ENCODE peak calls at places on chromosomes 7 and 10, in four cellular contexts. G is uterus, R is body of pancreas, L is coronary artery. I is an unnamed sample.

GRCh38 chr10:31808258-31809218 is 120.1 kb downstream of the ARHGAP12 start:
- DNase-seq in R (peak), L (no peak), G (peak), I (no peak)

GRCh38 chr10:105844653-105845052 is 1203.6 kb downstream of the SORCS3 start:
- DNase-seq in L (no peak), G (no peak), R (no peak), I (peak)

GRCh38 chr10:94403034-94403822 is 887 bp downstream of the TBC1D12 start:
- DNase-seq in G (peak), R (peak), L (peak), I (peak)

GRCh38 chr7:47945261-47946015 is 2.8 kb downstream of the PKD1L1 start:
- DNase-seq in R (peak), G (peak), L (no peak), I (no peak)

GRCh38 chr7:66193146-66193725 is 11.9 kb upstream of the TPST1 start:
- DNase-seq in L (no peak), G (no peak), R (no peak), I (no peak)

GRCh38 chr10:78947226-78947625 is 121.5 kb upstream of the ZMIZ1 start:
- DNase-seq in R (no peak), G (no peak), L (no peak), I (no peak)

GRCh38 chr7:152492952-152493351 is 57.1 kb upstream of the KMT2C start:
- DNase-seq in L (no peak), R (no peak), G (no peak), I (no peak)

GRCh38 chr10:71486465-71487114 is 89.9 kb downstream of the CDH23 start:
- DNase-seq in G (no peak), R (no peak), L (no peak), I (peak)

GRCh38 chr7:123241809-123242208 is 42.0 kb upstream of the SLC13A1 start:
- DNase-seq in L (no peak), R (no peak), G (no peak), I (no peak)

GRCh38 chr7:115585015-115585655 is 445.4 kb downstream of the TFEC start:
- DNase-seq in G (no peak), R (no peak), L (no peak), I (no peak)

GRCh38 chr10:23096814-23097549 is 1.6 kb downstream of the MSRB2 start:
- DNase-seq in L (no peak), R (no peak), G (peak), I (no peak)

GRCh38 chr7:96303686-96304443 is 18.0 kb downstream of the SLC25A13 start:
- DNase-seq in R (no peak), G (no peak), L (no peak), I (no peak)

GRCh38 chr10:48609899-48610584 is 5.2 kb upstream of the ARHGAP22 start:
- DNase-seq in G (no peak), L (peak), R (no peak), I (no peak)

GRCh38 chr10:21065621-21066248 is 168.6 kb upstream of the NEBL start:
- DNase-seq in G (no peak), R (no peak), L (no peak), I (no peak)

GRCh38 chr10:93290661-93291354 is 191.3 kb downstream of the MYOF start:
- DNase-seq in R (no peak), G (no peak), L (no peak), I (no peak)

GRCh38 chr10:86688398-86688921 is 20.1 kb downstream of the LDB3 start:
- DNase-seq in L (no peak), G (peak), R (peak), I (peak)

GRCh38 chr10:100728928-100729876 is 16.2 kb upstream of the PAX2 start:
- DNase-seq in R (peak), L (no peak), G (no peak), I (peak)

GRCh38 chr10:31431021-31431420 is 112.0 kb downstream of the ZEB1 start:
- DNase-seq in G (no peak), R (no peak), L (no peak), I (no peak)

GRCh38 chr10:11667756-11668155 is 56.3 kb upstream of the USP6NL start:
- DNase-seq in G (no peak), R (no peak), L (no peak), I (no peak)

GRCh38 chr10:105269011-105269410 is 627.9 kb downstream of the SORCS3 start:
- DNase-seq in R (no peak), L (no peak), G (no peak), I (no peak)

GRCh38 chr7:13333351-13333750 is 645.9 kb downstream of the ARL4A start:
- DNase-seq in R (no peak), G (no peak), L (no peak), I (no peak)

GRCh38 chr10:22978287-22978686 is 50.4 kb downstream of the ARMC3 start:
- DNase-seq in R (no peak), G (no peak), L (no peak), I (no peak)

GRCh38 chr7:121081327-121081936 is 92.9 kb downstream of the CPED1 start:
- DNase-seq in L (no peak), G (no peak), R (no peak), I (no peak)

GRCh38 chr7:132654150-132654549 is 77.9 kb upstream of the PLXNA4 start:
- DNase-seq in R (no peak), L (no peak), G (no peak), I (peak)

GRCh38 chr7:77353911-77354310 is 62.2 kb downstream of the GSAP start:
- DNase-seq in L (no peak), R (no peak), G (no peak), I (no peak)

GRCh38 chr7:101861223-101861775 is 43.9 kb downstream of the CUX1 start:
- DNase-seq in L (no peak), R (no peak), G (no peak), I (no peak)
- H3K27ac ChIP-seq in L (no peak), R (no peak), G (peak), I (no peak)

DNA sequence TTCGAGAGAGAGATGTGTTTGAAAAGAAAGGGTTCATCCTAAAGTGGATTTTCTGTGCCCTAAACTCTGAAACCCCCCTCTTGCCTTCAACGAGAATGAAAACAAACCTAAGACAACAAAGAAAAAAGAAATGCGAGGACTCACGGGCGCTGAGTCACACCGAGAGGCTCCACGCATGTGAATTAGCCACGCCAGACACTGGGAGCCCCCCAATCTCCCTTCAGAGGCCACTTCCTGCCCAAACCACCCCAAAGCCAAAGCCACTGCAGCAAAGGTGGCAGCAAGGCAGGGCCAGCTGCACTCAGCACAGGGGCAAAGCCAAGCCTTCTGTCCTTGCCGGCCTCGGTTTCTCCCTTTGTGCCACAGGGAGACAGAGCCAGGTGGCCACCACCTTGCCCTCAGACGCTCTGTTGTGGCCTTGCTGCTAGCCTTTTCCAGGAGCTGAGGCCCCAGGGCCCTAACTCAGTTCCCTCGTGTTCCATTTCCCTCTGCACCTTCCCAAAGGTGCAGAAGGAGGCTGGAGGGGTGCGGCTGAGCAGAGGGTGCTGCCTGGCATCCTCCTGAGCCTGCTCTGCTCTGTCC is 93.3 kb downstream of the FAM53B start:
- DNase-seq in L (no peak), G (no peak), R (no peak), I (no peak)
- H3K27ac ChIP-seq in L (peak), G (peak), R (no peak), I (no peak)

DNA sequence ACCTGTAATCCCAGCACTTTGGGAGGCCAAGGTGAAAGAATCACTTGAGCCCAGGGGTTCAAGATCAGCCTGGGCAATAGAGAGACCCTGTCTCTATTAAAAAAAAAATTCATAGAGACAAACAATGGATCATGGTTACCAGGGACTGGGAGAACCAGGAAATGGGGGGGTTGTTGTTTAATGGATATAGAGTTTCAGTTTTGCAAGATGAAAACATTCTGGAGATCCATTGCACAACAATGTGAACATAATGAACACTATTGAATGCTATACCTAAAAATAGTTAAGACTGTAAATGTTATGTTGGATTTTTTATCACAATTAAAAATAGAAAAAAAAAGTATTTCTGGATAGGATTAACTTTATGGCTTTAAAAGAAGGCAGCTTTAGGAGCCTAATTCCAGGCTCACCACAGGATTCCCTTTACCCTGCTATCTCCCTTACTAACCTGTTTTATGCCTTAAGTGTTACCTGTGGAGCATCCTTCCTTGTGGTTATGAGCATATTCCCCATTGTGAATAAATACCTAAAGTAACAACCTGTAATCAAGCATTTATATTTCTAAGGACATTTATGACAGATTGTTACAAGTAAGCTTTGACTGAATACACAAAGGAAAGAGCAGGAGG is 45.1 kb upstream of the SGCE start:
- DNase-seq in R (no peak), L (no peak), G (no peak), I (no peak)
- H3K27ac ChIP-seq in R (peak), L (no peak), G (no peak), I (peak)

GRCh38 chr7:6460303-6460702 is 12.5 kb upstream of the DAGLB start:
- DNase-seq in L (no peak), G (no peak), R (peak), I (no peak)

GRCh38 chr7:6465862-6466261 is 18.1 kb upstream of the DAGLB start:
- DNase-seq in G (no peak), R (no peak), L (no peak), I (no peak)

GRCh38 chr7:6462094-6462493 is 14.3 kb upstream of the DAGLB start:
- DNase-seq in G (no peak), L (no peak), R (no peak), I (no peak)

DNA sequence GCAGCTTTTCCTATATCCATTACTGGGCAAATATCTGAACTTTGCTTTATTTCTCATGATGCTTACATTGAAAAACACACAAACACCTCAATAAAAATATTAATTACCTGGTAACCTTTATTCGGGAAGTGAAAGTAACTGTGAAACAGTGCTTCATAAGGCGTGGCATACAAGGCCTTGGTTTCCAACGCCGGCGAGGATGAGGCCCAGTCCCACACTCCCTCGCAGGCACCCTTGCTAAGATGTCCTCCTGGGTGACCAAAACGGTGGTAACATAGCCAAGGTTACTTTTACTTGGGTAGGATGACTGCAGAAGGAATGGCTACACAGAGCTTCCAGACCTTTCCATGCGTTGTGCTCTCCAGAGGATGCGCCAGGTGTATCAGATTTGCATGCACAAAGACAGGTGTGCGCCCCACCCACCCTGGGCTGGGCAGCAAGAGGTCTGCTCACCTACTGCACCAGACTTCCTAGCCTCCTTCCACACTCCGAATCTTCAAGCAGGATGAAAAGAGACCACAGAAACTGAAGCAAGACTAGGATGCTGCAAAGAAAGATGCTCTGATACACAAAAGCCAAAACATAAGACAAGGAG is 13.3 kb upstream of the DAGLB start:
- DNase-seq in R (no peak), L (no peak), G (no peak), I (no peak)
- H3K27ac ChIP-seq in R (no peak), L (no peak), G (no peak), I (no peak)

GRCh38 chr7:72754312-72754711 is 73.7 kb downstream of the TYW1B start:
- DNase-seq in G (no peak), L (no peak), R (no peak), I (no peak)

GRCh38 chr7:72751978-72752377 is 76.0 kb downstream of the TYW1B start:
- DNase-seq in L (no peak), R (no peak), G (no peak), I (peak)

GRCh38 chr7:72751378-72751777 is 76.6 kb downstream of the TYW1B start:
- DNase-seq in R (no peak), L (no peak), G (no peak), I (no peak)

DNA sequence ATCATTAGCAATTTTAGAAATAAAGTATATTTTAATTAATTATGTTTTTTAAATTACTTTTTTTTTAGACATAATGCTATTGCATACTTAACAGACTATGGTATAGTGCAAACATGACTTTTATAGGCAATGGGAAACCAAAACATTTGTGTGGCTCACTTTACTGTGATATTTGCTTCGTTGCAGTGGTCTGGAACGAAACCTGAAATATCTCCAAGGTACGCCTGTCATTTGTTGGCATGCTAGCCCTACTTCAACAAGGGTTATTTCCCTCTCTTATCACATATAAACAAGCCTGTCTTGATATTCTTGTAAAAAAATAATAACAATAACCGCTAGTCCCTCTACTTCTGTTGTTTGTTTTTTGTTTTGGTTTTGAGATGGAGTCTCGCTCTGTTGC is 74.2 kb downstream of the TYW1B start:
- DNase-seq in L (no peak), R (no peak), G (no peak), I (no peak)
- H3K27ac ChIP-seq in L (no peak), R (no peak), G (no peak), I (no peak)

DNA sequence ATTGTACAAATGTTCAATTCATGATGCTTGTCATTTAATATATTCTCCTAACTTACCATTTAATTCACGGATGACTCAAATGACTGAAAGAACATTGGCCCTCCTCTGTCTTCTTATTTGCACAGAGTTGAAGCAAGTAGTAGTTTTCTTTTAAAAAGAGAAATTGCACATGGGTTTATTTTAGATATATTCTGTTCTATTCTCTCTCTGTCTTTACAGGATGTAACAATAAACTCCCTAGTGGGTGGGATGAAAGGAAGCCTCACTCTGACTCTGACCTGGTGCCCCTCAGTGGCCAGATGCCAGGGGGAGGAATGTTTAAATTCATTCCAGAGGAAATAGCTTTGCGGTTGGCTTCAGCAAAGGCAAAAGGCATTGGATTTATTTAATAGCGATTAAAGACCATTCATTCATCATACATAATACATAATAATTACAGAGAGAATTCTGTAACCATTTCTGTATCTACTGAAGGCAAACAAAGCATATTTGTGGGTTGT is 156.4 kb upstream of the MTPN start:
- DNase-seq in L (no peak), R (no peak), G (no peak), I (no peak)
- H3K27ac ChIP-seq in L (no peak), R (no peak), G (no peak), I (no peak)

DNA sequence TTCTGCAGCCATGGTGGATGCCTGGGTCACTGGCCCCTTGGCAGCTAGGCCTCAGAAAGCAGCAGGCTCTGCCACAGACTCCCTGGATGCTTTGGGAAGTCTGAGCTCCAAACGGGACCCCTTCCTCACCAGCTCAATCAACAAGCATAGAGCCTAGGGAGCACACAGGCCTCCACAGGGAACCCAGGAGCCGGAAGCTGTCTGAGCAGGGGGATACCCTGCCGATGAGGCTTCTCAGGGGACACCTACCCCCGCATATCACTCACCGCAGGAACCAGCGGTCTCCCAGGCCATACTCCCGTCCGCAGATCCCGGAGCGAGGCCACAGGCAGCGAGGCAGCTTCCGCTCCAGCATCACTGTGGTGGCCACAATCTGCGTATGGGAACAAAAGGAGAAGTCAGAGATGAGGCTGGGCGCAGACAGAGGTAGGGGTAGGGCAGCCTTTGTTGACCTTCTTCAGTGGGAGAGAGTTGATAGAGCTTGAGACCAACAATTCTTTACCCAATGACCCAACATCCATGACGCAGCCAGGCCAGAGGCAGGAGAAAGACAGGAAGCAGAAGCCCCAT is 13.4 kb downstream of the TRPV6 start:
- DNase-seq in G (no peak), L (peak), R (no peak), I (peak)
- H3K27ac ChIP-seq in G (no peak), L (no peak), R (no peak), I (no peak)

GRCh38 chr7:139588632-139589031 is 65.1 kb downstream of the CLEC2L start:
- DNase-seq in R (no peak), G (peak), L (no peak), I (no peak)
- H3K27ac ChIP-seq in R (no peak), G (peak), L (no peak), I (no peak)

DNA sequence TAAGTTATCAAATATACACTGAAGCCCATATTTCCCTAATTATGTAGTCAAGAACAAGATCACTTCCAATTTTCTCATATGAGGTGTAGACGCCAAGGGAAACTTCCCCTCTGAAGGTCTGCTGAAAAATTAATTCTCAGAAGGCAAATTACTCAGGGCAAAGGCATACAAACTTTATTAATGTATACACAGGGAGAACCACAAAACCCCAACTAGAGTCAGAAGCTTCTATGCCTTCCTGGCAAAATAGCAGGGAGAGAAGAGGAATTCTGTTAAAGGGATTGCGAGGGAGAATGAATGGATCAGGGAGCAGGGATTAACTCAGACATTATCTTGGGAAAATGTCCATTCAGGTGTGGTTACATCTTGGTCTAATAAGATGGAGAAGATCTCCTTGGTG is 83.4 kb downstream of the DOCK4 start:
- DNase-seq in L (no peak), G (no peak), R (no peak), I (no peak)
- H3K27ac ChIP-seq in L (no peak), G (no peak), R (no peak), I (no peak)

DNA sequence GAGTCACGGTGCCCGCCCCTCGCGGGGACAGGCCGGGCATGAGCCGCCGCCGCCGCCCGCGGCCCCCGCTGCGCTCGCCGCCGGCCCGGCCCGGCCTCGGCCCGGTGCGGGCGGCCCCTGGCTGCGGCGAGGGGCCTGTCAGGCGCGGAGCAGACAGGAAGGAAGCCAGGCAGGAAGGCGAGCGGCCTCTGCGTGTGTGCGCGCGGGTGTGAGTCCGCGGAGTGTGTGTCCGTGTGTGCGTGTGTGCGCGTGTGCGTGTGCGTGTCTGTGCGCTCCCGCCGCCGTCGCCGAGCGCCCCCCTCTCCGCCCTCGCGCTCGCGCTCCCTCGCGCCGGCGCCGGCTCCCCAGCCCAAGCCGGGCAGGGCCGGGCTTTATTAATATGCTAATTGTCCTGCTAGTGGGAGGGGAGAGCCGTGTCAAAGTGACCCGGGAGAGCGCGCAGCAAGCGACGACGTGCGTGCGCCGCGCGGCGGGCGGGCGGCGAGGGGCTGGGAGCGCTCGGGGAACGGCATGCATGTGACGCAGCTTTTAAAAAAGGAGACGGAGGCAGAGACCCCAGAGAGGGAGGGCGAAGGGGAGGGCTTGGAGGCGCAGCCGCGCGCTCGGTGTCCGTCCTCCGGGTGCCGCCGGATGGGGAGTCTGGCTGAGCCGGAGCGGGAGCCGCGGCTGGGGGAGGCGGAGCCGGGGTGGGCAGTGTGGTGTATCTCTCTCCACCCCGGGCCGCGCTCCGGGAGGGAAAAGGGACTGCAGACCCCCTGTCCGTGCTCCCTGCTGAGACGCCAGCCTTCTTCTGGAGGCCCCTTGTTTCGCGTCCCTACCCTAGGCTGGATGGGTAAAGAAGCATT is at the start of gene LDB1:
- DNase-seq in G (peak), R (peak), L (peak), I (peak)
- H3K27ac ChIP-seq in G (peak), R (peak), L (peak), I (peak)